ENCODE peak calls at places on chromosomes 7 and 10, in six cellular contexts. W, X, A, Z, L and J are unnamed samples.

GRCh38 chr10:90920986-90921643 is at the start of gene ANKRD1:
- DNase-seq in Z (no peak), W (peak; percentile 85), A (no peak), L (peak; percentile 93), X (peak; percentile 96), J (no peak)

GRCh38 chr7:30460246-30460633 is 18.3 kb downstream of the NOD1 start:
- DNase-seq in X (no peak), W (no peak), L (no peak), A (no peak), Z (no peak), J (peak; percentile 53)

GRCh38 chr7:41219276-41219675 is 483.6 kb downstream of the INHBA start:
- DNase-seq in W (no peak), Z (no peak), A (no peak), X (no peak), L (no peak), J (no peak)

GRCh38 chr7:70056363-70056762 is 458.1 kb downstream of the AUTS2 start:
- DNase-seq in W (no peak), Z (no peak), L (no peak), X (no peak), A (no peak), J (no peak)

GRCh38 chr7:68309806-68310205 is 1288.5 kb upstream of the AUTS2 start:
- DNase-seq in W (no peak), X (no peak), A (no peak), L (no peak), Z (no peak), J (no peak)

GRCh38 chr10:14126697-14127440 is 203.9 kb downstream of the FRMD4A start:
- DNase-seq in W (peak; percentile 5), A (no peak), Z (no peak), X (peak; percentile 72), L (peak; percentile 76), J (no peak)

GRCh38 chr10:132094581-132095234 is 29.0 kb downstream of the JAKMIP3 start:
- DNase-seq in A (no peak), Z (no peak), X (peak; percentile 82), W (no peak), L (peak; percentile 65), J (no peak)

GRCh38 chr10:99667108-99667751 is 7.9 kb downstream of the ENTPD7 start:
- DNase-seq in L (peak; percentile 71), Z (no peak), W (peak; percentile 42), A (no peak), X (peak; percentile 97), J (no peak)

GRCh38 chr10:91307489-91307888 is 87.0 kb downstream of the PCGF5 start:
- DNase-seq in A (no peak), Z (no peak), X (no peak), W (no peak), L (no peak), J (no peak)

GRCh38 chr7:2209146-2209960 is 23.4 kb downstream of the MAD1L1 start:
- DNase-seq in Z (peak; percentile 83), A (peak; percentile 67), W (peak; percentile 89), X (no peak), L (peak; percentile 31), J (peak; percentile 79)

GRCh38 chr10:104040382-104040781 is 45.3 kb downstream of the COL17A1 start:
- DNase-seq in A (no peak), X (no peak), Z (no peak), L (no peak), W (no peak), J (no peak)

GRCh38 chr10:63114031-63114814 is 18.9 kb upstream of the NRBF2 start:
- DNase-seq in Z (no peak), W (peak; percentile 95), X (peak; percentile 46), A (peak; percentile 85), L (peak; percentile 87), J (peak; percentile 90)

GRCh38 chr10:88428976-88429375 is 154.1 kb downstream of the RNLS start:
- DNase-seq in L (no peak), Z (peak; percentile 5), A (no peak), X (no peak), W (no peak), J (no peak)

GRCh38 chr10:132492323-132493035 is 45.1 kb upstream of the INPP5A start:
- DNase-seq in A (no peak), X (no peak), W (no peak), L (no peak), Z (peak; percentile 48), J (peak; percentile 72)

GRCh38 chr7:45645141-45645969 is 71.2 kb downstream of the ADCY1 start:
- DNase-seq in W (no peak), L (no peak), X (no peak), A (peak; percentile 24), Z (no peak), J (no peak)

GRCh38 chr7:77543910-77544309 is 6.8 kb downstream of the PTPN12 start:
- DNase-seq in L (no peak), W (no peak), X (no peak), Z (no peak), A (no peak), J (no peak)

GRCh38 chr10:78957471-78958039 is 111.2 kb upstream of the ZMIZ1 start:
- DNase-seq in A (no peak), L (peak; percentile 49), W (no peak), Z (no peak), X (peak; percentile 41), J (no peak)

GRCh38 chr7:101848168-101848951 is 30.9 kb downstream of the CUX1 start:
- DNase-seq in L (peak; percentile 43), A (no peak), Z (no peak), W (no peak), X (no peak), J (no peak)

GRCh38 chr7:2724453-2725177 is 36.6 kb downstream of the AMZ1 start:
- DNase-seq in L (no peak), W (no peak), Z (no peak), A (peak; percentile 28), X (no peak), J (no peak)

GRCh38 chr10:14838582-14839304 is 637 bp downstream of the HSPA14 start:
- DNase-seq in W (peak; percentile 67), X (no peak), L (no peak), A (peak; percentile 56), Z (peak; percentile 87), J (no peak)

GRCh38 chr10:34405611-34406462 is 409.3 kb downstream of the PARD3 start:
- DNase-seq in A (no peak), L (peak; percentile 98), X (peak; percentile 57), Z (no peak), W (peak; percentile 35), J (no peak)

GRCh38 chr10:124271671-124272070 is 147.1 kb downstream of the OAT start:
- DNase-seq in Z (no peak), W (no peak), L (no peak), A (no peak), X (no peak), J (no peak)

GRCh38 chr7:110502893-110503465 is 587.9 kb upstream of the LRRN3 start:
- DNase-seq in W (peak; percentile 9), A (no peak), Z (no peak), X (no peak), L (peak; percentile 37), J (no peak)

GRCh38 chr10:21138769-21139324 is 241.7 kb upstream of the NEBL start:
- DNase-seq in L (no peak), X (no peak), W (no peak), Z (no peak), A (no peak), J (no peak)

GRCh38 chr7:77180990-77181595 is 18.5 kb downstream of the FGL2 start:
- DNase-seq in A (no peak), W (no peak), L (no peak), X (no peak), Z (no peak), J (no peak)

GRCh38 chr7:44218418-44219201 is 17.8 kb downstream of the YKT6 start:
- DNase-seq in X (no peak), L (no peak), W (no peak), A (no peak), Z (peak; percentile 73), J (no peak)

GRCh38 chr10:6177880-6178281 is 24.9 kb upstream of the PFKFB3 start:
- DNase-seq in W (no peak), Z (no peak), L (no peak), X (no peak), A (no peak), J (no peak)

GRCh38 chr10:6176691-6177231 is 26.0 kb upstream of the PFKFB3 start:
- DNase-seq in Z (no peak), X (no peak), L (peak; percentile 6), W (no peak), A (no peak), J (no peak)

GRCh38 chr10:6174201-6174874 is 28.4 kb upstream of the PFKFB3 start:
- DNase-seq in X (no peak), Z (peak; percentile 77), L (no peak), W (no peak), A (peak; percentile 80), J (no peak)

GRCh38 chr10:6173203-6173602 is 29.5 kb upstream of the PFKFB3 start:
- DNase-seq in Z (no peak), X (no peak), W (no peak), L (no peak), A (no peak), J (no peak)

GRCh38 chr10:6175329-6176055 is 27.2 kb upstream of the PFKFB3 start:
- DNase-seq in X (no peak), L (no peak), A (no peak), W (no peak), Z (no peak), J (no peak)
- H3K4me1 ChIP-seq in X (no peaks in the 10 kb centered on the region), L (no peaks in the 10 kb centered on the region), A (peaks cover 23% of the 10 kb centered on the region), W (peaks cover 33% of the 10 kb centered on the region), Z (peaks cover 76% of the 10 kb centered on the region), J (peaks cover 2% of the 10 kb centered on the region)

GRCh38 chr7:107600816-107601215 is 20.8 kb downstream of the BCAP29 start:
- DNase-seq in Z (no peak), W (no peak), X (no peak), A (no peak), L (no peak), J (no peak)
- H3K27me3 ChIP-seq in Z (no peaks in the 10 kb centered on the region), W (no peaks in the 10 kb centered on the region), X (no peaks in the 10 kb centered on the region), A (no peaks in the 10 kb centered on the region), L (no peaks in the 10 kb centered on the region), J (no peaks in the 10 kb centered on the region)

DNA sequence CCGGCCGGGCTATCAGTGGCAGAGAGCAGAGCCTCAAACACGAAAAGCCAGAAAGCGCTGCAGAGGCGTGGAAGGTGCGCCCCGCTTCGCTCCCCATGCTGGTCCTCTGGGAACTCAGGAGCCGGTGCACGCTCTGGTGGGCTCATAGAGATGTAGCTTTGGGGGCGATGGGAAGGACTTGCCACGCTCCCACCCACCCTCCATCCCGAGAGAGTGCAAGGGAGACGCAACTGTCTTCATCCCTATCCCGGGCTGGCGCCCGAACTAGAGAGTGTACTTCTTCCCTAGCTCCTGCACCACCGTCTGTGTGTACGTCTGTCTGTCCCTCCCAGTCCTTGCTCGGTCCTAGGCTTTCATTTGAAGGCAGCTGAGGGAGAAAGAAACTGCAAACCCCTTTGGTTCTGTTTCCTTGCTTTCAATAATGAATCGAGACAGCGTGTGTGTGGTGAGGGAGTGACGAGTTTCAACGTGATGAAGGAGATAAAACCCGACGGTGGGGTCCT is 6.1 kb upstream of the EMX2 start:
- DNase-seq in W (no peak), L (no peak), Z (no peak), X (no peak), A (no peak), J (no peak)
- H3K4me1 ChIP-seq in W (peaks cover 32% of the 10 kb centered on the region), L (peaks cover 6% of the 10 kb centered on the region), Z (peaks cover 36% of the 10 kb centered on the region), X (no peaks in the 10 kb centered on the region), A (no peaks in the 10 kb centered on the region), J (no peaks in the 10 kb centered on the region)

DNA sequence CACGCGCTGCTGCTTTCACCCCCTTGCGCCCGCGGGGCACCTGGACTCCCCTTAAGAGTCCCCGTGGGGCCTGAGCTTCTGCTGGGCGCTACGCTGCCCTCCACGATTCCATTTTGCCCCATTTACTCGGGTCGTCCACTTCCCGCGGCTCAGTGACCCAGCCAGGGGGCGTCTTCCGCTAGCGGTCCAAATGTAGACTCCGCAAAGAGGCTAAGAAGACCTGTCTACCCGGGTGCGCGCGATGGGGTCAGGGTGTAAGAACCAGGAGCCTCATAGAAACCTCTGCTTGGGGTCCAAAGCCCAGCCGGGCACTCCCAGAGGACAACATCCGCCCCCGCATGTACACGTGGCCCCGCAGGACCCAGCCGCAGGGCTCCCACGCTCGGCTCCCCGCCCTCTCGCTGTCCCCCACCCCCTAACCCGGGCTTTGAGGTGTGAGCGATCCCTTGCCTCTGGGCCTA is 5.2 kb upstream of the HMX2 start:
- DNase-seq in A (no peak), W (no peak), L (no peak), X (no peak), Z (peak; percentile 62), J (no peak)
- H3K27me3 ChIP-seq in A (peaks cover 78% of the 10 kb centered on the region), W (peaks cover 88% of the 10 kb centered on the region), L (peaks cover 45% of the 10 kb centered on the region), X (peaks cover 7% of the 10 kb centered on the region), Z (peaks cover 100% of the 10 kb centered on the region), J (peaks cover 36% of the 10 kb centered on the region)